ENCODE peak calls at places on chromosomes 7 and 10, in six cellular contexts. P, L, D, N, G and A are unnamed samples.

GRCh38 chr7:108261560-108262255 is 131.5 kb upstream of the LAMB4 start:
- DNase-seq in L (no peak), N (no peak), G (no peak), D (no peak), P (no peak), A (no peak)

GRCh38 chr10:10677479-10677878 is 340.2 kb upstream of the CELF2 start:
- DNase-seq in L (peak), D (peak), G (peak), P (peak), N (no peak), A (no peak)

GRCh38 chr7:19488056-19488455 is 220.8 kb downstream of the POLR1F start:
- DNase-seq in D (no peak), L (no peak), G (no peak), N (no peak), P (no peak), A (no peak)

GRCh38 chr7:94394399-94395140 is at the start of gene COL1A2:
- DNase-seq in N (no peak), L (peak), D (peak), P (peak), G (peak), A (no peak)

GRCh38 chr7:151869968-151870918 is 6.7 kb downstream of the PRKAG2 start:
- DNase-seq in P (no peak), L (no peak), G (no peak), N (no peak), D (no peak), A (peak)

GRCh38 chr10:35043796-35044344 is 46.3 kb downstream of the CUL2 start:
- DNase-seq in D (peak), N (no peak), L (no peak), G (peak), P (no peak), A (no peak)

GRCh38 chr7:136878878-136879277 is 10.4 kb downstream of the CHRM2 start:
- DNase-seq in P (no peak), D (peak), L (no peak), N (no peak), G (no peak), A (no peak)

GRCh38 chr10:6877351-6878066 is 297.4 kb upstream of the PRKCQ start:
- DNase-seq in L (peak), D (no peak), P (no peak), N (no peak), G (no peak), A (no peak)

GRCh38 chr7:9250876-9251275 is 817.5 kb downstream of the NXPH1 start:
- DNase-seq in D (no peak), G (no peak), N (no peak), P (no peak), L (no peak), A (no peak)

GRCh38 chr7:74235525-74236269 is 18.5 kb downstream of the RFC2 start:
- DNase-seq in G (no peak), D (no peak), L (no peak), P (no peak), N (no peak), A (no peak)

GRCh38 chr7:132876576-132876975 is 205.3 kb downstream of the CHCHD3 start:
- DNase-seq in G (no peak), L (no peak), D (no peak), N (no peak), P (no peak), A (peak)

GRCh38 chr10:102869290-102870198 is at the start of gene AS3MT:
- DNase-seq in L (peak), G (no peak), N (no peak), P (no peak), D (peak), A (no peak)

GRCh38 chr7:155874411-155874810 is 62.1 kb upstream of the SHH start:
- DNase-seq in N (no peak), P (no peak), D (no peak), L (no peak), G (no peak), A (no peak)

GRCh38 chr10:58412502-58412961 is 27.3 kb downstream of the TFAM start:
- DNase-seq in N (no peak), L (no peak), D (peak), P (peak), G (peak), A (no peak)

GRCh38 chr10:84845628-84846261 is 517.4 kb downstream of the CCSER2 start:
- DNase-seq in P (no peak), L (no peak), D (no peak), G (no peak), N (no peak), A (no peak)

GRCh38 chr7:135773451-135773850 is 24.8 kb upstream of the FAM180A start:
- DNase-seq in G (peak), N (no peak), P (no peak), L (no peak), D (no peak), A (no peak)

GRCh38 chr7:27943261-27943660 is 203.3 kb downstream of the TAX1BP1 start:
- DNase-seq in D (no peak), N (no peak), G (no peak), L (no peak), P (no peak), A (peak)

GRCh38 chr7:665251-665650 is 61.2 kb upstream of the DNAAF5 start:
- DNase-seq in N (no peak), P (peak), L (no peak), D (peak), G (peak), A (no peak)

GRCh38 chr10:35135861-35136260 is 9.2 kb downstream of the CREM start:
- DNase-seq in D (peak), G (peak), N (no peak), P (no peak), L (no peak), A (no peak)

GRCh38 chr7:3861941-3862340 is 560.9 kb downstream of the SDK1 start:
- DNase-seq in N (no peak), L (no peak), D (peak), G (peak), P (peak), A (peak)